ENCODE peak calls at places on chromosomes 12 and 14, in four cellular contexts. G, Z, U and M are unnamed samples.

GRCh38 chr12:99605-100004 is 33.0 kb downstream of the IQSEC3 start:
- DNase-seq in G (no peak), Z (no peak), U (no peak), M (no peak)

GRCh38 chr14:20492486-20492885 is 12.9 kb upstream of the RNASE10 start:
- DNase-seq in G (no peak), Z (no peak), U (no peak), M (no peak)

GRCh38 chr12:9951026-9951652 is 19.0 kb upstream of the CLEC2A start:
- DNase-seq in G (no peak), Z (no peak), U (no peak), M (peak; percentile 24)

GRCh38 chr12:94595152-94595551 is 55.2 kb downstream of the TMCC3 start:
- DNase-seq in G (no peak), Z (no peak), U (no peak), M (no peak)

GRCh38 chr14:69693145-69693544 is 73.8 kb upstream of the SRSF5 start:
- DNase-seq in G (no peak), Z (no peak), U (no peak), M (no peak)

GRCh38 chr12:44477331-44477980 is 398.7 kb downstream of the NELL2 start:
- DNase-seq in G (no peak), Z (no peak), U (no peak), M (no peak)

GRCh38 chr12:131085125-131085815 is 131.6 kb downstream of the ADGRD1 start:
- DNase-seq in G (no peak), Z (no peak), U (no peak), M (no peak)

GRCh38 chr12:71639341-71639760 is 24.3 kb downstream of the ZFC3H1 start:
- DNase-seq in G (no peak), Z (no peak), U (peak; percentile 53), M (no peak)

GRCh38 chr12:47366203-47366978 is 286.6 kb upstream of the AMIGO2 start:
- DNase-seq in G (no peak), Z (no peak), U (no peak), M (no peak)

GRCh38 chr12:47367912-47368537 is 288.3 kb upstream of the AMIGO2 start:
- DNase-seq in G (no peak), Z (no peak), U (no peak), M (no peak)

GRCh38 chr12:47373554-47374150 is 293.9 kb upstream of the AMIGO2 start:
- DNase-seq in G (no peak), Z (no peak), U (no peak), M (no peak)

DNA sequence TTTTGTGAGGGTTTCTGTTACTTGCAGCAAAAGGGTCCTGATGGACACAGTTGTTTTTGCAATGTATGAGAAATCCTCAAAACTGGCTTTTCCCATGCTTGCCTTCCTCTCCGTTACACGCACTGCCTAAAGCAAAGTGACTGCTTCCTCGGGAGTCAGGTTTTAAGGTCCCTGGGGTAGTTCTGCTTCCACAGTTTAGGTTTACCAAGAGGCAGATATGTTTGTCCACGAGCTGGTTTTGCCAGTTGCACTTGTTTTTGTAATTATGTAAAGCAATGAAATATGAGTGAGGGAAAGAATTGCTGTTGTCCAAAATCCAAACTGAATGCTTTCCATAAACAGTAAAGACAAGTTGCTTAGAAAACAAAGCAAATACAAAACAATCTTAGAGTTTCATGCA is 290.7 kb upstream of the AMIGO2 start:
- DNase-seq in G (no peak), Z (no peak), U (no peak), M (no peak)
- TF ChIP-seq CREB1 in G (no peak), Z (no peak), U (no peak), M (no peak)

GRCh38 chr14:65787461-65787860 is 374.9 kb downstream of the FUT8 start:
- DNase-seq in G (no peak), Z (no peak), U (no peak), M (no peak)

GRCh38 chr14:65780566-65780965 is 368.0 kb downstream of the FUT8 start:
- DNase-seq in G (no peak), Z (no peak), U (no peak), M (no peak)

GRCh38 chr14:65784574-65784973 is 372.0 kb downstream of the FUT8 start:
- DNase-seq in G (no peak), Z (no peak), U (no peak), M (no peak)

GRCh38 chr14:65783101-65783500 is 370.6 kb downstream of the FUT8 start:
- DNase-seq in G (no peak), Z (no peak), U (no peak), M (no peak)

GRCh38 chr14:65783576-65783975 is 371.0 kb downstream of the FUT8 start:
- DNase-seq in G (no peak), Z (no peak), U (no peak), M (no peak)
- TF ChIP-seq RFX5 in G (no peak), Z (no peak), U (no peak), M (no peak)

GRCh38 chr12:107130830-107131760 is 37.7 kb upstream of the CRY1 start:
- DNase-seq in G (no peak), Z (no peak), U (no peak), M (no peak)

GRCh38 chr12:107129315-107129930 is 36.1 kb upstream of the CRY1 start:
- DNase-seq in G (no peak), Z (no peak), U (no peak), M (no peak)

GRCh38 chr12:107133462-107133861 is 40.1 kb upstream of the CRY1 start:
- DNase-seq in G (no peak), Z (no peak), U (no peak), M (no peak)

GRCh38 chr12:107134558-107134957 is 41.2 kb upstream of the CRY1 start:
- DNase-seq in G (peak; percentile 47), Z (peak; percentile 75), U (peak; percentile 73), M (no peak)

DNA sequence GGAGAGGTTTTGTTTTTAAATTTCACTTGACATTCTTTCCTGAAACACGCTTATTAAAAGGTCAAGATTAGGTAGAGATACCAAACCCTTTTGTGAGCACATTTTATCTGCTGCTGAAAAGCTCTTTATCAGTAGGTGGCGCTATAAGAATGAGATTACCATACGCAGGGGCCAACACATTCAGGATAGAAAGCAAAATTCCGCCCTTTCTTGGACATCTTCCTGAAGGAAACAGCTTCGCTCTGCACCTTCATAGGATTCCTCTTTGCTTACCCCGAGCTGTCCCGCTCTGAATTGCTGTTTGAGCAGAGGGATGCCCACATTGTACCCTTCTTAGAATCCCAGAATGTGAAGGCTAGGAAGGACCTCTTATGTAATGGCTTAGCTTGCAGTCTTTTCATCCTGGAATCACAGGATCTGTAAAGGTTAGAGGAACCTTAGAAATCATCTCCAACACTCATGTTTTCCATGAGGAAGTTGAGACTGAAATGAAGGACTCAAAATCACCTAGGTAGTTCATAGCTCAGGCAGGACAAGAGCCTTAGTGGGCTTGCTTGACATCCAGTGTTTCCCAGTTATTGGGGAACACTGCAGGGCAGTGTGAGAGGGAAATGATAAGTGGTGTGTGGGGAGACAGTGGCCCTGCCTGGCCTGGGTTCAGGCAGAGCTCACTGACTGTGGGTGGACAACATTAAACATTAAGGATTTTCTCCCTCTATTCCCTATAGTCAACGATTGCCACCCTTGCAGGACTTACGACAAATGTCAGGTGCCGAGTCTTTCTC is 38.7 kb upstream of the CRY1 start:
- DNase-seq in G (peak; percentile 7), Z (peak; percentile 44), U (peak; percentile 49), M (no peak)
- TF ChIP-seq CREB1 in G (no peak), Z (no peak), U (no peak), M (no peak)

GRCh38 chr12:102616692-102617091 is 136.3 kb upstream of the IGF1 start:
- DNase-seq in G (no peak), Z (no peak), U (no peak), M (no peak)
- TF ChIP-seq RFX5 in G (no peak), Z (no peak), U (no peak), M (no peak)

DNA sequence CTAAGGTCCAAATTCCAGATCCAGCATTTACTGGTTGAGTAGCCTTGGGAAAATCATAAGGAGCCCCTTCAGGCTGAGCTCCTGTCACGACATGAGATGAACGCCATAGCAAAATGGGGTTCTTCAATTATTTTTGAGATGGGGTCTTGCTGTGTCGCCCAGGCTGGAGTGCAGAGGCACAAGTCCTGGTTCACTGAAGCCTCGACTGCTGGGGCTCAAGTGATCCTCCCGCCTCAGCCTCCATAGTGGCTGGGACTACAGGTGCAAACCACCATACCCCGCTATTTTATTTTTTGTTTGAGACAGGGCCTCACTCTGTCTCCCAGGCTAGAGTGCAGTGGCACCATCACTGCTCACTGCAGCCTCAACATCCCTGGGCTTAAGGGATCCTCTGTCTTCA is 25.7 kb upstream of the GPR68 start:
- DNase-seq in G (no peak), Z (no peak), U (no peak), M (no peak)
- TF ChIP-seq CREB1 in G (no peak), Z (no peak), U (no peak), M (no peak)